ENCODE peak calls at places on chromosomes 13 and 19, in seven cellular contexts. E is HCT116, U is H1, C is A549, Q is GM12878, W is SK-N-SH, O is K562. F is an unnamed sample.

GRCh38 chr19:19860756-19861390 is 4.8 kb upstream of the ZNF253 start:
- DNase-seq in U (peak; percentile 93), O (peak; percentile 49), E (no peak), W (peak; percentile 58), Q (no peak), C (no peak), F (no peak)

GRCh38 chr13:113591750-113592149 is 7.2 kb downstream of the TFDP1 start:
- DNase-seq in E (no peak), Q (no peak), C (no peak), O (no peak), W (peak; percentile 11), U (no peak), F (no peak)

GRCh38 chr13:29888306-29888705 is 37.9 kb upstream of the UBL3 start:
- DNase-seq in W (no peak), E (no peak), C (no peak), O (no peak), U (no peak), Q (no peak), F (peak; percentile 62)

GRCh38 chr13:39773833-39774232 is 118.4 kb downstream of the COG6 start:
- DNase-seq in U (no peak), C (no peak), Q (no peak), W (no peak), O (no peak), E (no peak), F (peak; percentile 71)

GRCh38 chr13:112042496-112042895 is 24.5 kb upstream of the SOX1 start:
- DNase-seq in O (no peak), W (no peak), E (no peak), U (no peak), Q (no peak), C (no peak), F (no peak)

GRCh38 chr19:38769635-38770211 is 3.6 kb downstream of the LGALS7 start:
- DNase-seq in W (peak; percentile 83), C (peak; percentile 77), Q (no peak), O (peak; percentile 71), U (no peak), E (peak; percentile 19), F (peak; percentile 38)

GRCh38 chr19:2164020-2164988 is 571 bp downstream of the DOT1L start:
- DNase-seq in U (no peak), O (peak; percentile 45), W (no peak), C (no peak), E (no peak), Q (no peak), F (no peak)

GRCh38 chr13:27599845-27600553 is 20.3 kb downstream of the LNX2 start:
- DNase-seq in C (no peak), E (peak; percentile 34), W (peak; percentile 17), Q (no peak), O (peak; percentile 31), U (no peak), F (peak; percentile 67)

GRCh38 chr19:47381653-47382279 is 32.7 kb downstream of the DHX34 start:
- DNase-seq in W (no peak), U (no peak), Q (no peak), E (no peak), O (no peak), C (no peak), F (no peak)

GRCh38 chr19:51333836-51334460 is 8.0 kb downstream of the VSIG10L start:
- DNase-seq in W (peak; percentile 58), O (peak; percentile 49), E (peak; percentile 27), U (no peak), Q (no peak), C (no peak), F (no peak)

GRCh38 chr13:51549050-51549449 is 35.2 kb upstream of the WDFY2 start:
- DNase-seq in W (no peak), E (no peak), Q (peak; percentile 37), O (peak; percentile 76), U (no peak), C (no peak), F (no peak)

GRCh38 chr13:30429235-30429634 is 6.9 kb downstream of the UBE2L5 start:
- DNase-seq in Q (no peak), O (no peak), W (no peak), E (no peak), U (no peak), C (no peak), F (no peak)

GRCh38 chr19:33473644-33474305 is 47.8 kb downstream of the PEPD start:
- DNase-seq in U (no peak), E (no peak), O (no peak), Q (no peak), W (no peak), C (no peak), F (peak; percentile 55)

GRCh38 chr13:33509642-33510229 is 224.2 kb upstream of the STARD13 start:
- DNase-seq in W (no peak), O (no peak), C (no peak), E (no peak), Q (no peak), U (no peak), F (no peak)

GRCh38 chr19:44552324-44552723 is 22.8 kb upstream of the CEACAM20 start:
- DNase-seq in O (peak; percentile 78), E (peak; percentile 63), U (peak; percentile 70), W (peak; percentile 40), C (peak; percentile 72), Q (no peak), F (no peak)

GRCh38 chr13:75870397-75870801 is 234.3 kb downstream of the LMO7 start:
- DNase-seq in Q (no peak), C (peak; percentile 15), U (no peak), E (no peak), W (peak; percentile 46), O (peak; percentile 12), F (peak; percentile 20)

GRCh38 chr19:23699521-23699860 is 12.5 kb upstream of the ZNF675 start:
- DNase-seq in U (no peak), C (no peak), Q (no peak), W (peak; percentile 37), O (peak; percentile 14), E (no peak), F (no peak)

GRCh38 chr13:23375007-23375971 is 58.2 kb downstream of the SACS start:
- DNase-seq in C (peak; percentile 67), E (peak; percentile 77), Q (peak; percentile 66), O (peak; percentile 89), W (peak; percentile 99), U (peak; percentile 84), F (peak; percentile 92)

GRCh38 chr19:32526895-32527294 is 54.1 kb upstream of the PDCD5 start:
- DNase-seq in W (no peak), U (no peak), E (no peak), C (no peak), O (no peak), Q (no peak), F (no peak)

GRCh38 chr13:74464656-74465055 is 330.5 kb upstream of the KLF12 start:
- DNase-seq in O (no peak), Q (no peak), U (no peak), E (no peak), C (no peak), W (no peak), F (no peak)

GRCh38 chr19:17529239-17530158 is 18.1 kb downstream of the PGLS start:
- DNase-seq in O (no peak), Q (no peak), W (no peak), U (no peak), C (no peak), E (no peak), F (no peak)

GRCh38 chr13:113916330-113916815 is 52.5 kb upstream of the GAS6 start:
- DNase-seq in C (no peak), W (no peak), U (no peak), E (no peak), Q (no peak), O (no peak), F (peak; percentile 60)

DNA sequence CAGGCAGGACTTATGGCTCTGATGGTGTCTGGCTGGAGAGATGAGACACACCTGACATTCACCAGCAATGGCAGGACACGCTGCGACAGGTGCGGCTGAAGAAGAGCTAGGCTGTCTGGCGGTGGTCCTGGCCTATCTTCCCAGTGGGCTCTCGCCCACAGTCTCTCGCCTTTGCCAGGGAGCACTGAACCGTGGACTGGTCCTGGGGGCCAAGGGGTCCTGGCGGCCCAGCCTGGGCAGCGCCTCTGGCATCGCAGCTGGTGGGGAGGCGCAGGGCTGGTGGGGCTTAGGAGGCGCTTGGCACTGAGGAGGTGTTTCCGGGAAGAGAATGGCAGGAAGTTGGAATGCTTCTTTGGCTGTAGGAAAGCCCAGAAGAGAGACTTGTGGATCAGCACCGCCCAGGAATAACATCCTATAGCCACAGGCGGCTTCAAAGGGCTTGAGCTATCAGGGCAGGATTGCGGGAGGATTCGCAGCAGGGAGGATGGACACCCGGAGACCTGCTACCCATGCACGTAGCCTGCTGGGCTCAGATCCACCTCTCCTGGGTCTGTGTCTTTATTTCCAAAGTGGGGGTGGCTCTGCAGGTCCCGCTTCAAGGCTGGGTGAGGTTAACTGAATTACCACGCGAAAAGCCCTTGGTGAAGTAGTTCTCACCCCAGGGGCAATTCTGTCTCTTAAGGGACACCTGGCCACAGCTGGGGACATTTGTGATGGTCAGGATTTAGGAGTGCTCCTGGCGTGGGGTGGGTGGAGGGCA is 14.6 kb downstream of the KDM4B start:
- DNase-seq in E (no peak), O (no peak), Q (no peak), W (no peak), U (no peak), C (no peak), F (no peak)
- H3K27ac ChIP-seq in E (no peak overlapping the region), O (no peak overlapping the region), Q (no peak overlapping the region), W (no peak overlapping the region), U (no peak overlapping the region), C (no peak overlapping the region), F (no peak overlapping the region)

GRCh38 chr19:15021286-15022007 is 27.8 kb upstream of the CASP14 start:
- DNase-seq in C (no peak), Q (no peak), O (no peak), E (no peak), U (no peak), W (no peak), F (no peak)

GRCh38 chr19:15028490-15028889 is 20.8 kb upstream of the CASP14 start:
- DNase-seq in C (no peak), E (no peak), Q (no peak), U (no peak), W (no peak), O (no peak), F (no peak)

GRCh38 chr19:15025237-15025636 is 24.0 kb upstream of the CASP14 start:
- DNase-seq in U (no peak), W (peak; percentile 33), O (peak; percentile 6), C (peak; percentile 31), Q (no peak), E (no peak), F (no peak)

DNA sequence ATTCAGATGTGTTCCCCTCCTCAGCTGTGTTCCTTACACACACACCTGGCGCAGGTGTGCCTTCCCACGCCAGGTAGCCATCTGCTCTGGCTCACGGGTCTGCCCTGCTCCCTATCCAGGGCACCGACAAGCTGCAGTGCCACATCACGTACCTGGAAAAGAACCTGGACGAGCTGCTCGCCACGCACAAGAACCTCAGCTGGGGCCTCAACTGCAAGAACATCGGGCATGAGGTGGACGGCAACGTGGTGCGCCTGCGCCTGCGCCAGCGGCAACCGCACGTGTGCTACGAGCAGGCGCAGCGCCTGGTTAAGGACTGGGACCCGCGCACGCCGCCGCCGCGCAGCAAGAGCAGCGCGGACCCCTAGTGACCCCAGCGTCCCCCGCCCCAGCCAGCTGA is 26.5 kb upstream of the CASP14 start:
- DNase-seq in W (peak; percentile 22), C (no peak), U (no peak), O (no peak), E (no peak), Q (no peak), F (no peak)
- TF ChIP-seq RAD21 in W (no peak), C (no peak), U (no peak), O (no peak), E (no peak), Q (no peak), F (no peak)

GRCh38 chr13:98879127-98879520 is 98.7 kb downstream of the DOCK9 start:
- DNase-seq in Q (no peak), E (no peak), W (no peak), O (no peak), C (no peak), U (no peak), F (no peak)
- H3K27ac ChIP-seq in Q (no peak overlapping the region), E (no peak overlapping the region), W (no peak overlapping the region), O (no peak overlapping the region), C (no peak overlapping the region), U (no peak overlapping the region), F (no peak overlapping the region)

GRCh38 chr13:98142427-98143156 is at the start of gene FARP1:
- DNase-seq in W (peak; percentile 95), C (peak; percentile 48), U (no peak), E (peak; percentile 27), Q (no peak), O (peak; percentile 25), F (peak; percentile 65)
- TF ChIP-seq RAD21 in W (peak; percentile 59), C (peak; percentile 64), U (peak; percentile 41), E (peak; percentile 34), Q (no peak), O (peak; percentile 23), F (peak; percentile 75)